ENCODE peak calls at places on chromosomes 11 and 22, in ten cellular contexts. H is naive thymus-derived CD4-positive, alpha-beta T cell; P is heart left ventricle; M is stomach; G is sigmoid colon; S is lower lobe of right lung; T is CD4-positive, alpha-beta memory T cell; N is HCT116; A is A549; J is mammary epithelial cell. W is an unnamed sample.

GRCh38 chr11:130449246-130449990 is 973 bp downstream of the ADAMTS15 start:
- DNase-seq in T (no peak), H (no peak), G (no peak), M (no peak), P (no peak), S (no peak), N (no peak), J (no peak), A (no peak), W (no peak)

GRCh38 chr22:44317163-44317455 is 4.4 kb upstream of the SHISAL1 start:
- DNase-seq in N (no peak), A (no peak), G (no peak), S (no peak), M (no peak), P (no peak), J (no peak), H (no peak), T (no peak), W (no peak)

GRCh38 chr11:40314327-40314726 is 1145.1 kb downstream of the LRRC4C start:
- DNase-seq in P (no peak), S (no peak), J (no peak), T (no peak), M (no peak), G (no peak), N (no peak), A (no peak), H (no peak), W (no peak)

GRCh38 chr11:17263803-17264202 is 12.7 kb upstream of the NUCB2 start:
- DNase-seq in A (no peak), J (peak; percentile 85), P (no peak), M (no peak), G (no peak), H (no peak), T (no peak), N (no peak), S (no peak), W (no peak)

GRCh38 chr11:43508511-43508918 is 149.8 kb downstream of the TTC17 start:
- DNase-seq in A (peak; percentile 19), G (no peak), T (no peak), H (no peak), J (peak; percentile 77), S (no peak), P (no peak), M (no peak), N (no peak), W (no peak)

GRCh38 chr11:118374729-118375128 is 15.3 kb downstream of the UBE4A start:
- DNase-seq in A (no peak), T (no peak), G (no peak), S (no peak), H (no peak), P (no peak), M (no peak), N (no peak), J (no peak), W (no peak)

GRCh38 chr11:66494458-66494857 is 14.2 kb downstream of the DPP3 start:
- DNase-seq in H (no peak), M (no peak), T (no peak), J (no peak), N (no peak), A (no peak), P (no peak), S (no peak), G (no peak), W (no peak)

GRCh38 chr11:90134420-90135003 is at the start of gene NAALAD2:
- DNase-seq in M (no peak), T (no peak), S (peak; percentile 46), J (no peak), G (peak; percentile 62), A (peak; percentile 5), H (no peak), P (peak; percentile 22), N (no peak), W (peak; percentile 68)

GRCh38 chr22:35313311-35314121 is 13.8 kb downstream of the TOM1 start:
- DNase-seq in P (peak; percentile 46), N (no peak), M (peak; percentile 24), G (peak; percentile 67), J (peak; percentile 51), A (peak; percentile 53), T (no peak), H (no peak), S (no peak), W (peak; percentile 50)

GRCh38 chr11:96122601-96123044 is 198.7 kb upstream of the MTMR2 start:
- DNase-seq in J (peak; percentile 98), T (no peak), S (no peak), G (no peak), N (no peak), P (no peak), M (no peak), H (no peak), A (no peak), W (no peak)

GRCh38 chr11:41659990-41660389 is 200.5 kb upstream of the LRRC4C start:
- DNase-seq in H (no peak), A (no peak), N (no peak), P (no peak), T (no peak), G (no peak), M (no peak), J (peak; percentile 24), S (no peak), W (no peak)

GRCh38 chr11:117883063-117883462 is 6.6 kb upstream of the FXYD6 start:
- DNase-seq in A (no peak), N (no peak), G (no peak), J (no peak), H (no peak), T (no peak), S (no peak), M (no peak), P (no peak), W (no peak)

GRCh38 chr11:34323601-34324000 is 34.2 kb downstream of the ABTB2 start:
- DNase-seq in N (no peak), J (no peak), T (no peak), G (no peak), S (no peak), P (no peak), A (no peak), M (no peak), H (no peak), W (no peak)

GRCh38 chr22:23068096-23068831 is 2.1 kb upstream of the GNAZ start:
- DNase-seq in P (no peak), N (no peak), A (no peak), S (peak; percentile 43), G (peak; percentile 57), M (peak; percentile 22), H (no peak), J (no peak), T (no peak), W (no peak)

GRCh38 chr11:116193321-116194114 is 579.3 kb downstream of the BUD13 start:
- DNase-seq in N (no peak), S (peak; percentile 86), J (peak; percentile 2), G (peak; percentile 68), A (peak; percentile 2), T (no peak), P (peak; percentile 43), H (no peak), M (peak; percentile 67), W (no peak)

GRCh38 chr11:130178992-130179391 is 19.4 kb downstream of the ST14 start:
- DNase-seq in G (no peak), P (no peak), N (no peak), H (no peak), S (no peak), M (no peak), J (peak; percentile 71), A (no peak), T (no peak), W (no peak)

GRCh38 chr11:60978546-60979380 is 7.3 kb downstream of the CD6 start:
- DNase-seq in S (no peak), T (peak; percentile 52), P (no peak), A (no peak), G (no peak), J (peak; percentile 95), M (no peak), H (peak; percentile 79), N (no peak), W (no peak)

GRCh38 chr11:115256326-115257197 is 247.7 kb downstream of the CADM1 start:
- DNase-seq in M (no peak), G (no peak), H (no peak), S (no peak), T (peak; percentile 1), P (no peak), J (no peak), N (no peak), A (no peak), W (no peak)

GRCh38 chr22:29716814-29717213 is 3.0 kb upstream of the CABP7 start:
- DNase-seq in H (peak; percentile 50), P (peak; percentile 33), J (peak; percentile 59), S (peak; percentile 67), A (peak; percentile 55), T (no peak), G (no peak), M (peak; percentile 57), N (peak; percentile 24), W (peak; percentile 54)

DNA sequence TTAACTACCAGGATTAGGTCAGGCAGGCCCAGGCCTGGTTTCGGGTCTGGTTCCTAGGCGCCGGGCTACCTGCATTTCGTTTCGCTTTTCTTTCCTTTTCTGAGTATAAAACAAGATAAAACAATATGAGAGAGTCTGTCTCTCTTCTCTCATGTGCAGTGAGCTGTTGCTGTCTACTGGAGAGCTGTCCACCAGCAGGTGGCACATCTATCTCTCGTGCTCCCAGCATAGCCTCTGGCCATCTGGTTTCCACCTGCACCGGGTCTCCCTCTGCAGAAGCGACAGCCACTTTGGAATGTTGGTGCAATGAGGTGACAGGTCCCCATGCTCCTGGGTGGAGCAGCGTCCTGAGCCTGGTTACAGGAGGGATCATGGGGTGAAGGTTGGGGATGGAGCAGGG is 27.7 kb downstream of the RIBC2 start:
- DNase-seq in A (peak; percentile 57), T (peak; percentile 26), H (no peak), G (peak; percentile 84), P (peak; percentile 59), N (peak; percentile 42), S (no peak), J (peak; percentile 46), M (peak; percentile 35), W (peak; percentile 44)
- H3K27ac ChIP-seq in A (peak overlapping the region; percentile 64), T (no peak overlapping the region), H (peak overlapping the region; percentile 40), G (no peak overlapping the region), P (no peak overlapping the region), N (no peak overlapping the region), S (no peak overlapping the region), J (no peak overlapping the region), M (no peak overlapping the region), W (no peak overlapping the region)

GRCh38 chr11:1149545-1149944 is 8.2 kb upstream of the MUC5AC start:
- DNase-seq in P (no peak), S (no peak), J (no peak), H (peak; percentile 18), A (no peak), G (no peak), T (no peak), N (no peak), M (no peak), W (no peak)
- H3K4me1 ChIP-seq in P (no peaks in the 10 kb centered on the region), S (no peaks in the 10 kb centered on the region), J (peaks cover 4% of the 10 kb centered on the region), H (no peaks in the 10 kb centered on the region), A (peaks cover 50% of the 10 kb centered on the region), G (no peaks in the 10 kb centered on the region), T (no peaks in the 10 kb centered on the region), N (peaks cover 25% of the 10 kb centered on the region), M (peaks cover 51% of the 10 kb centered on the region), W (no peaks in the 10 kb centered on the region)

GRCh38 chr11:62612366-62613274 is at the start of the genes EML3 and ROM1:
- DNase-seq in H (peak; percentile 96), T (peak; percentile 88), G (peak; percentile 96), M (peak; percentile 86), S (peak; percentile 92), N (no peak), P (peak; percentile 92), J (peak; percentile 75), A (peak; percentile 88), W (peak; percentile 93)
- H3K27ac ChIP-seq in H (peak within 1 kb of the TSS; percentile 92), T (peak within 1 kb of the TSS; percentile 90), G (peak within 1 kb of the TSS; percentile 100), M (peak within 1 kb of the TSS; percentile 83), S (peak within 1 kb of the TSS; percentile 92), N (peak within 1 kb of the TSS; percentile 83), P (peak within 1 kb of the TSS; percentile 91), J (peak within 1 kb of the TSS; percentile 56), A (peak within 1 kb of the TSS; percentile 98), W (peak within 1 kb of the TSS; percentile 98)

GRCh38 chr22:49950396-49950994 is 10.1 kb upstream of the PIM3 start:
- DNase-seq in G (no peak), N (no peak), H (no peak), M (peak; percentile 69), S (peak; percentile 78), A (no peak), J (no peak), P (no peak), T (no peak), W (no peak)
- H3K4me1 ChIP-seq in G (peaks cover 19% of the 10 kb centered on the region), N (peaks cover 55% of the 10 kb centered on the region), H (peaks cover 9% of the 10 kb centered on the region), M (peaks cover 58% of the 10 kb centered on the region), S (peaks cover 60% of the 10 kb centered on the region), A (peaks cover 61% of the 10 kb centered on the region), J (peaks cover 81% of the 10 kb centered on the region), P (peaks cover 24% of the 10 kb centered on the region), T (peaks cover 12% of the 10 kb centered on the region), W (peaks cover 29% of the 10 kb centered on the region)

W was measured in heart right ventricle.